ENCODE peak calls at places on chromosome 11, in six cellular contexts. P is LoVo; U is body of pancreas; T is fibroblast of lung; Y is MM.1S; X is stimulated activated CD4-positive, alpha-beta T cell treated with anti-CD3 and anti-CD28 coated beads, Interleukin-4, amount 100 ng/mL, for 48 hours. H is an unnamed sample.

GRCh38 chr11:7413961-7414728 is 71.2 kb upstream of the OLFML1 start:
- DNase-seq in P (no peak), U (no peak), T (no peak), Y (no peak), X (no peak), H (no peak)

GRCh38 chr11:2803186-2804057 is 82.2 kb downstream of the CDKN1C start:
- DNase-seq in P (no peak), U (peak), T (no peak), Y (no peak), X (no peak), H (no peak)

GRCh38 chr11:62450543-62451242 is 31.9 kb downstream of the SCGB1A1 start:
- DNase-seq in P (no peak), U (no peak), T (no peak), Y (no peak), X (no peak), H (no peak)

GRCh38 chr11:56750190-56750589 is 1.7 kb upstream of the OR9G4 start:
- DNase-seq in P (no peak), U (no peak), T (no peak), Y (no peak), X (no peak), H (no peak)

GRCh38 chr11:93020248-93021088 is 51.0 kb downstream of the MTNR1B start:
- DNase-seq in P (no peak), U (no peak), T (peak), Y (no peak), X (no peak), H (peak)

GRCh38 chr11:131254254-131254653 is 116.2 kb upstream of the NTM start:
- DNase-seq in P (no peak), U (no peak), T (no peak), Y (no peak), X (no peak), H (no peak)

GRCh38 chr11:27460571-27460970 is 12.0 kb downstream of the LGR4 start:
- DNase-seq in P (no peak), U (peak), T (no peak), Y (no peak), X (no peak), H (no peak)

GRCh38 chr11:36492724-36493304 is 17.3 kb downstream of the TRAF6 start:
- DNase-seq in P (peak), U (no peak), T (peak), Y (peak), X (no peak), H (peak)